ENCODE peak calls at places on chromosomes 3 and 15, in four cellular contexts. Y is HCT116, T is Panc1, N is K562. G is an unnamed sample.

GRCh38 chr15:68376447-68377060 is 55.4 kb downstream of the ITGA11 start:
- DNase-seq in Y (no peak), T (no peak), N (no peak), G (no peak)

GRCh38 chr15:41291065-41291631 is 41.2 kb downstream of the OIP5 start:
- DNase-seq in Y (no peak), T (no peak), N (no peak), G (no peak)

GRCh38 chr15:41996376-41996775 is 24.0 kb upstream of the EHD4 start:
- DNase-seq in Y (no peak), T (no peak), N (no peak), G (no peak)

GRCh38 chr3:195100903-195101591 is 169.9 kb downstream of the XXYLT1 start:
- DNase-seq in Y (no peak), T (no peak), N (no peak), G (no peak)

GRCh38 chr3:60399295-60399694 is 852.0 kb downstream of the FHIT start:
- DNase-seq in Y (no peak), T (no peak), N (no peak), G (no peak)

GRCh38 chr15:90762109-90762508 is 45.0 kb downstream of the BLM start:
- DNase-seq in Y (no peak), T (no peak), N (no peak), G (no peak)

GRCh38 chr3:194275231-194275671 is 75.9 kb downstream of the CPN2 start:
- DNase-seq in Y (no peak), T (no peak), N (no peak), G (no peak)

GRCh38 chr3:119731545-119732343 is 28.9 kb downstream of the CFAP91 start:
- DNase-seq in Y (no peak), T (no peak), N (no peak), G (no peak)

GRCh38 chr3:19399356-19399755 is 251.0 kb downstream of the KCNH8 start:
- DNase-seq in Y (no peak), T (no peak), N (no peak), G (no peak)

GRCh38 chr3:12758025-12758830 is 831 bp downstream of the TMEM40 start:
- DNase-seq in Y (no peak), T (no peak), N (no peak), G (no peak)

GRCh38 chr15:89408512-89409183 is 74.0 kb upstream of the POLG start:
- DNase-seq in Y (no peak), T (no peak), N (no peak), G (no peak)

GRCh38 chr15:29812384-29812694 is 9.9 kb downstream of the TJP1 start:
- DNase-seq in Y (no peak), T (no peak), N (no peak), G (no peak)

GRCh38 chr3:160707187-160707789 is 30.3 kb downstream of the ARL14 start:
- DNase-seq in Y (peak; percentile 37), T (peak; percentile 38), N (no peak), G (peak; percentile 38)

GRCh38 chr3:150495563-150496168 is 50.6 kb downstream of the SERP1 start:
- DNase-seq in Y (peak; percentile 35), T (peak; percentile 61), N (peak; percentile 53), G (peak; percentile 32)

GRCh38 chr3:87442460-87442859 is 166.1 kb upstream of the POU1F1 start:
- DNase-seq in Y (no peak), T (no peak), N (no peak), G (no peak)

GRCh38 chr3:37668831-37669610 is 192.7 kb upstream of the CTDSPL start:
- DNase-seq in Y (no peak), T (no peak), N (no peak), G (no peak)

GRCh38 chr15:78906310-78906608 is 33.6 kb downstream of the MORF4L1 start:
- DNase-seq in Y (no peak), T (peak; percentile 32), N (no peak), G (peak; percentile 30)

GRCh38 chr15:58475573-58476524 is 44.1 kb downstream of the LIPC start:
- DNase-seq in Y (no peak), T (no peak), N (no peak), G (peak; percentile 94)

GRCh38 chr15:63870403-63871209 is 36.9 kb upstream of the HERC1 start:
- DNase-seq in Y (no peak), T (no peak), N (peak; percentile 58), G (peak; percentile 61)

GRCh38 chr3:23991236-23992050 is 46.4 kb downstream of the NR1D2 start:
- DNase-seq in Y (no peak), T (no peak), N (no peak), G (no peak)

GRCh38 chr15:83112233-83112958 is 5.0 kb downstream of the TM6SF1 start:
- DNase-seq in Y (no peak), T (no peak), N (no peak), G (no peak)

GRCh38 chr3:159166899-159167586 is 365.2 kb downstream of the MFSD1 start:
- DNase-seq in Y (no peak), T (no peak), N (no peak), G (no peak)

DNA sequence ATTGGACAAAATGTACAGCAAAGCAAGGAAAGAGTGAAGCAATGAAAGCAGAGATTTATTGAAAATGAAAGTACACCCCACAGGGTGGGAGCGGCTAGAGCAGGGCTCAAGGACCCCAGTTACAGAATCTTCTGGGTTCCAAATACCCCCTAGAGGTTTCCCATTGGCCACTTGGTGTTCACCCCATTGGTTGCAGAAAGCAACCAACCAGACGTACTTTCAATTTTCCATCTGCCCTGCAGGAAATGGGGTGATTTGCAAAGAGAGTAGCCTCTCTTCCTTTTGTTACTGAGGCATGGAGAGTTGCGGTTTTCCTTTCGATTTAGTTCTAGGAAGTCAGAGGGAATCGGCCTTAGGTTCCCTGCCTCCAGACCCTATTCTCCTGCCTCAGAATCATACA is 2.4 kb downstream of the PML start:
- DNase-seq in Y (no peak), T (no peak), N (no peak), G (no peak)
- TF ChIP-seq TCF7L2 in Y (no peak), T (no peak), N (no peak), G (no peak)

GRCh38 chr3:143443851-143444331 is 324.3 kb downstream of the CHST2 start:
- DNase-seq in Y (peak; percentile 77), T (peak; percentile 69), N (peak; percentile 19), G (no peak)
- TF ChIP-seq TCF7L2 in Y (no peak), T (no peak), N (no peak), G (no peak)

DNA sequence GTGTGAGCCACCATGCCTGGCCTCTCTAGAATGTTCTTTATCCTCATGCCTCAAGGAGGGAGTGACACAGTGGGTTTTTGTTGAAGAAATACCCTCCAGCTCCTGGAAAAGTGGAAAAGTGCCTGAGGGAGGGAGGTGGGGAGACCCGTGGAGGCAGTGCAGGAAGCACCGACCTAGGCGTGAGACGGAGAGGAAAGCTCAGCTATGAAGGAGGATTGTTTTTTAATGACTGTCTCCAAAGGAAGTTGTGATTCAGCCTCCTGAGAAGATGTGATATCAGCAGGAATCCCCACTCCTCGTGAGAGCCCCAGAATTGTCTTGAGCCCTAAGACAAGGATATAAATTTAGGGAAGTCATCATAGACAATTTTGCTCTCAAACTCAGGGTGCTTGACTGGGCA is 21.7 kb downstream of the RPLP1 start:
- DNase-seq in Y (no peak), T (no peak), N (no peak), G (no peak)
- TF ChIP-seq TCF7L2 in Y (no peak), T (no peak), N (no peak), G (no peak)

GRCh38 chr3:197486861-197487260 is 68.9 kb downstream of the BDH1 start:
- DNase-seq in Y (no peak), T (no peak), N (no peak), G (no peak)
- TF ChIP-seq TCF7L2 in Y (no peak), T (no peak), N (no peak), G (no peak)

GRCh38 chr3:55884491-55885285 is 397.6 kb upstream of the WNT5A start:
- DNase-seq in Y (no peak), T (no peak), N (no peak), G (no peak)
- TF ChIP-seq TCF7L2 in Y (no peak), T (no peak), N (no peak), G (no peak)